ENCODE peak calls at places on chromosomes 6 and 20, in four cellular contexts. One of them, this sample, is unnamed.

GRCh38 chr6:141484726-141485125 is 648.0 kb upstream of the GJE1 start:
- DNase-seq in endodermal cell: no peak
- DNase-seq in CD8-positive, alpha-beta T cell: no peak
- DNase-seq in astrocyte: no peak
- DNase-seq in this sample: no peak

GRCh38 chr6:30378290-30378937 is 33.5 kb downstream of the RPP21 start:
- DNase-seq in astrocyte: peak; percentile 5
- DNase-seq in endodermal cell: no peak
- DNase-seq in CD8-positive, alpha-beta T cell: no peak
- DNase-seq in this sample: peak; percentile 68

GRCh38 chr20:46799781-46800180 is 90.3 kb downstream of the SLC2A10 start:
- DNase-seq in endodermal cell: no peak
- DNase-seq in astrocyte: no peak
- DNase-seq in CD8-positive, alpha-beta T cell: no peak
- DNase-seq in this sample: no peak

GRCh38 chr20:44990425-44990824 is 24.1 kb downstream of the STK4 start:
- DNase-seq in astrocyte: no peak
- DNase-seq in endodermal cell: no peak
- DNase-seq in CD8-positive, alpha-beta T cell: no peak
- DNase-seq in this sample: no peak

GRCh38 chr6:154039231-154039842 is at the start of gene OPRM1:
- DNase-seq in astrocyte: peak; percentile 4
- DNase-seq in endodermal cell: peak; percentile 97
- DNase-seq in CD8-positive, alpha-beta T cell: peak; percentile 48
- DNase-seq in this sample: no peak

GRCh38 chr6:97049254-97050004 is 124.9 kb downstream of the KLHL32 start:
- DNase-seq in CD8-positive, alpha-beta T cell: no peak
- DNase-seq in endodermal cell: no peak
- DNase-seq in astrocyte: no peak
- DNase-seq in this sample: no peak

GRCh38 chr6:46269447-46270229 is 98.9 kb upstream of the ENPP5 start:
- DNase-seq in astrocyte: no peak
- DNase-seq in endodermal cell: no peak
- DNase-seq in CD8-positive, alpha-beta T cell: no peak
- DNase-seq in this sample: no peak

GRCh38 chr6:121443953-121444590 is 8.6 kb downstream of the GJA1 start:
- DNase-seq in astrocyte: no peak
- DNase-seq in CD8-positive, alpha-beta T cell: no peak
- DNase-seq in endodermal cell: no peak
- DNase-seq in this sample: no peak

GRCh38 chr20:13447385-13448180 is 191.1 kb downstream of the TASP1 start:
- DNase-seq in endodermal cell: no peak
- DNase-seq in CD8-positive, alpha-beta T cell: no peak
- DNase-seq in astrocyte: no peak
- DNase-seq in this sample: no peak

GRCh38 chr6:135496805-135497411 is 632 bp downstream of the AHI1 start:
- DNase-seq in CD8-positive, alpha-beta T cell: no peak
- DNase-seq in astrocyte: no peak
- DNase-seq in endodermal cell: no peak
- DNase-seq in this sample: no peak

GRCh38 chr6:161446934-161447333 is 173.1 kb upstream of the AGPAT4 start:
- DNase-seq in astrocyte: no peak
- DNase-seq in endodermal cell: no peak
- DNase-seq in CD8-positive, alpha-beta T cell: no peak
- DNase-seq in this sample: no peak

GRCh38 chr20:5602346-5602745 is 147.9 kb upstream of the SHLD1 start:
- DNase-seq in astrocyte: peak; percentile 41
- DNase-seq in endodermal cell: no peak
- DNase-seq in CD8-positive, alpha-beta T cell: no peak
- DNase-seq in this sample: no peak

GRCh38 chr6:33161354-33162320 is 30.6 kb downstream of the COL11A2 start:
- DNase-seq in astrocyte: peak; percentile 18
- DNase-seq in endodermal cell: peak; percentile 92
- DNase-seq in CD8-positive, alpha-beta T cell: peak; percentile 91
- DNase-seq in this sample: peak; percentile 75

DNA sequence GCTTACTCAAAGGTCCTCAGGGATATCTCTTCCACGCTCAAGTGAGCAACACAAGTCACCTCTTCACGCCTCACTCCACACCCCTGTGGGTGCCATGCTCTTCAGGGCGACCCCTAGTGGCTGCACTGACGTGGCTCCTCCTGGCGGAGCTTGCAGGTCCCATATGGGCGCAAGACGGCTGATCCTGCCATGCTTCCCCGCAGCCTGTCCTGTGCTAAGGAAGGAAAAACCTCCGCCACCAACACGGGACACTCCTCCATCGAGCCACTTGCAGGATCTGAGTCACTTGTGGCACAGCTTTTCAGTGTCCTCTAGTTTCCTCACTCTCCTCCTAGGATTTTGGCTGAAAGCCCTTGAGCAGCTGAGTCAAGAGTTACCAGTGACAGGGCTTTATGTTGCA is 90.7 kb downstream of the KHDC1L start:
- DNase-seq in astrocyte: no peak
- DNase-seq in endodermal cell: peak; percentile 97
- DNase-seq in CD8-positive, alpha-beta T cell: no peak
- DNase-seq in this sample: peak; percentile 27
- TF ChIP-seq CTCF in astrocyte: no peak
- TF ChIP-seq CTCF in endodermal cell: peak; percentile 94
- TF ChIP-seq CTCF in CD8-positive, alpha-beta T cell: no peak
- TF ChIP-seq CTCF in this sample: peak; percentile 46

DNA sequence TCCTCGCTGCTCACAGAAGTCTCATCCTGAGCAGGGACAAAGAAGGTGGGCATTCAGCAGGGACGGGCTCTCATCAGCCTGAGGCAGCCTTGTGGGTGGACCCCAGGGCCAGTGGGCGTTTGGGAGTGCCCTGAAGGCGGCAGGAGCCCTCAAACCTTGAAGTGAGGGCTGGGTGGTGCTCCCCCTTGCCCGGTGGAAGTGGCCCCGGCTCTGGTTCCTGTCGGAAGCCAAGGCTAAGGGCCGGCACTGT is 110.5 kb downstream of the NOL4L start:
- DNase-seq in astrocyte: no peak
- DNase-seq in endodermal cell: no peak
- DNase-seq in CD8-positive, alpha-beta T cell: no peak
- DNase-seq in this sample: no peak
- H3K4me1 ChIP-seq in astrocyte: peaks cover 69% of the 10 kb centered on the region
- H3K4me1 ChIP-seq in endodermal cell: peaks cover 19% of the 10 kb centered on the region
- H3K4me1 ChIP-seq in CD8-positive, alpha-beta T cell: peaks cover 40% of the 10 kb centered on the region
- H3K4me1 ChIP-seq in this sample: peaks cover 22% of the 10 kb centered on the region

DNA sequence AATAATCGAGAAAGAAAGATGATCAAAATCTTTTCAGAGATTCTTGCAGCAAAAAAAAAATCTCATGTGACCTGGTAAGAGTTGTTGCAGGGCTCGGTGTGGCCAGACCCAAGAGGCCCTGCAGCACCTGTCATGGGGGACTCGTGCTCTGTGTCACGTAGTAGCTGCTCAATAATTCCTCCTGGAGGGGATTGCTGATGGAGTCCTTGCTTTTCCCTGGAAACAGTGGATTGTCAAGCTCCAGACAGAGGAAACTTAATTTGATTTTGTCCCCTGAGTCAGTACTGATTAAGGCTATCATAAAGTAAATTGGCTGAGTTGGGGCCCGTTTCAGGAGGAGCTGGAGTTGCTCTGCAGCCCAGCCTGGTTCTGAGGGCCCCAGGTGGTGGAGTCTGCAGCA is 125.2 kb downstream of the EDN3 start:
- DNase-seq in astrocyte: no peak
- DNase-seq in CD8-positive, alpha-beta T cell: no peak
- DNase-seq in endodermal cell: no peak
- DNase-seq in this sample: no peak
- TF ChIP-seq CTCF in astrocyte: no peak
- TF ChIP-seq CTCF in CD8-positive, alpha-beta T cell: no peak
- TF ChIP-seq CTCF in endodermal cell: no peak
- TF ChIP-seq CTCF in this sample: no peak

DNA sequence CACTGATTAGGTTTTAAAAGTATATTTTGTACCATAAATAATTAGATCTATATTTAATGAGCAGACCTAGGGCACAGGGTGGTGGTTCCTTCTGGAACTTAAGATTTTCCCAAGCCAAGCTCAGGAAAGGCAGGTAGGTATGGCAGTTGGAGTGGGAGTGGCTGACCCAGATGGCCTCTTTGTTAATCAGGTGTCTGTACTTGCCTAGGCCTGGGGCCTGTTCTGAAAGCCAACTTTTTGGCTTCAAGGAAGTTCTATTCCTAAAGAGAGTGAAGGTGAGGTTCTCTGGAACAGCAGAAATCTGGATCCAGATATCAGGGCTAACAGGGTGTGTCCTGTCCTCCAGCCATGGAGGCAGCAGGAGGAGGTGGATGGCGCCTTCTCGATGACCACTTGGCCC is 44.9 kb downstream of the VEGFA start:
- DNase-seq in astrocyte: no peak
- DNase-seq in endodermal cell: no peak
- DNase-seq in CD8-positive, alpha-beta T cell: no peak
- DNase-seq in this sample: no peak
- H3K4me1 ChIP-seq in astrocyte: no peaks in the 10 kb centered on the region
- H3K4me1 ChIP-seq in endodermal cell: peaks cover 6% of the 10 kb centered on the region
- H3K4me1 ChIP-seq in CD8-positive, alpha-beta T cell: peaks cover 13% of the 10 kb centered on the region
- H3K4me1 ChIP-seq in this sample: no peaks in the 10 kb centered on the region

DNA sequence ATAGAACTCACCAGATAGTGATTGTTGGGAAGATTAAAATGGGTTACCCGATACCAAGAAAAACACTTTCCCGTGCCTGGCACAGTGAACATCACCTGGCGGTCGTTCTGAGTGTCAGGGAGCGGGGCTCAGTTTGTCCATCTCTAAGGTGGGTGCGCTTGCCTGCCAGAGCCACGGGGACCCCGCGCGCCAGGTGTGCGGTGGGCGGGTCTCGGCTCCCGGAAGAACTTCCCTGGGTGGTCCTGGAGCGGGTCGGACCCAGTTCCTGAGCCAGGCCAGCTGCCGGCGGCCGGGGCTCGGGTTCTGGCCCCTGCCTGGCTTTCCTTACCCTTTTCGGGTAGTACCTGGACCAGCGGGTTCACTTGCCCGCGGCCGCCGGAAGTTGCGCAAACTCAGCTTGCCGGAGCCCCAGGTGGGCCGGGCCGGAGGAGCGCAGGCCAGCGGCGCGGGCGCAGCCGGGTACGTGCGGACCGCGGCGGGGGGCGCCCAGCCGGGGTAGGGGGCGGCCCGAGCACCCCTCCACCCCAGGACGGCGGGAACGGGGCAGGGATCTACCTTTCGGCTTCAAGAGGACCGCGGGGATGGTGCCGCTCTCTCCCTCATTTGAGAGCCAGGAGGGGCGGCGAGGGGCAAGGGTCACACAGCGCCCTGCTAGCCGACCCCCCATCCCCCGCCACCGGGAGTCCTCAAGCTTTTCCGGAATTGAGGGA is 7.5 kb downstream of the FAM110A start:
- DNase-seq in astrocyte: no peak
- DNase-seq in endodermal cell: peak; percentile 79
- DNase-seq in CD8-positive, alpha-beta T cell: peak; percentile 58
- DNase-seq in this sample: peak; percentile 57
- TF ChIP-seq CTCF in astrocyte: no peak
- TF ChIP-seq CTCF in endodermal cell: no peak
- TF ChIP-seq CTCF in CD8-positive, alpha-beta T cell: no peak
- TF ChIP-seq CTCF in this sample: no peak

GRCh38 chr6:20840675-20841074 is 306.4 kb downstream of the CDKAL1 start:
- DNase-seq in CD8-positive, alpha-beta T cell: no peak
- DNase-seq in endodermal cell: no peak
- DNase-seq in astrocyte: peak; percentile 90
- DNase-seq in this sample: no peak

GRCh38 chr6:20845592-20845991 is 311.3 kb downstream of the CDKAL1 start:
- DNase-seq in CD8-positive, alpha-beta T cell: no peak
- DNase-seq in astrocyte: peak; percentile 25
- DNase-seq in endodermal cell: no peak
- DNase-seq in this sample: no peak

GRCh38 chr6:20839624-20840023 is 305.4 kb downstream of the CDKAL1 start:
- DNase-seq in CD8-positive, alpha-beta T cell: no peak
- DNase-seq in endodermal cell: no peak
- DNase-seq in astrocyte: no peak
- DNase-seq in this sample: no peak

GRCh38 chr6:20838113-20838512 is 303.9 kb downstream of the CDKAL1 start:
- DNase-seq in CD8-positive, alpha-beta T cell: no peak
- DNase-seq in astrocyte: no peak
- DNase-seq in endodermal cell: no peak
- DNase-seq in this sample: no peak

GRCh38 chr6:20841806-20842205 is 307.5 kb downstream of the CDKAL1 start:
- DNase-seq in endodermal cell: no peak
- DNase-seq in CD8-positive, alpha-beta T cell: no peak
- DNase-seq in astrocyte: no peak
- DNase-seq in this sample: no peak
- H3K4me1 ChIP-seq in endodermal cell: no peaks in the 10 kb centered on the region
- H3K4me1 ChIP-seq in CD8-positive, alpha-beta T cell: peaks cover 4% of the 10 kb centered on the region
- H3K4me1 ChIP-seq in astrocyte: peaks cover 9% of the 10 kb centered on the region
- H3K4me1 ChIP-seq in this sample: peaks cover 3% of the 10 kb centered on the region

GRCh38 chr20:49993301-49993751 is 10.5 kb downstream of the SNAI1 start:
- DNase-seq in astrocyte: no peak
- DNase-seq in CD8-positive, alpha-beta T cell: no peak
- DNase-seq in endodermal cell: no peak
- DNase-seq in this sample: no peak

GRCh38 chr20:49989234-49990065 is 6.7 kb downstream of the SNAI1 start:
- DNase-seq in CD8-positive, alpha-beta T cell: no peak
- DNase-seq in astrocyte: peak; percentile 85
- DNase-seq in endodermal cell: peak; percentile 77
- DNase-seq in this sample: no peak

GRCh38 chr20:49987868-49988690 is 5.3 kb downstream of the SNAI1 start:
- DNase-seq in astrocyte: peak; percentile 39
- DNase-seq in endodermal cell: no peak
- DNase-seq in CD8-positive, alpha-beta T cell: no peak
- DNase-seq in this sample: no peak

GRCh38 chr20:49987015-49987867 is 4.5 kb downstream of the SNAI1 start:
- DNase-seq in astrocyte: peak; percentile 56
- DNase-seq in endodermal cell: no peak
- DNase-seq in CD8-positive, alpha-beta T cell: no peak
- DNase-seq in this sample: peak; percentile 53

GRCh38 chr20:49990310-49990720 is 7.5 kb downstream of the SNAI1 start:
- DNase-seq in astrocyte: peak; percentile 25
- DNase-seq in endodermal cell: peak; percentile 73
- DNase-seq in CD8-positive, alpha-beta T cell: no peak
- DNase-seq in this sample: no peak
- TF ChIP-seq CTCF in astrocyte: no peak
- TF ChIP-seq CTCF in endodermal cell: no peak
- TF ChIP-seq CTCF in CD8-positive, alpha-beta T cell: no peak
- TF ChIP-seq CTCF in this sample: no peak

This sample was measured in PC-3.